ENCODE peak calls at places on chromosomes 11 and 22, in five cellular contexts. One of them, this sample, is unnamed.

GRCh38 chr22:36506637-36507517 is at the start of gene FOXRED2:
- DNase-seq in endothelial cell: peak
- DNase-seq in cardiac muscle cell: peak
- DNase-seq in neural crest cell: peak
- DNase-seq in natural killer cell: peak
- DNase-seq in this sample: peak

GRCh38 chr11:123195182-123196059 is at the start of gene CLMP:
- DNase-seq in natural killer cell: no peak
- DNase-seq in cardiac muscle cell: peak
- DNase-seq in neural crest cell: no peak
- DNase-seq in endothelial cell: peak
- DNase-seq in this sample: no peak

GRCh38 chr11:61879152-61879551 is 12.2 kb downstream of the FADS3 start:
- DNase-seq in natural killer cell: no peak
- DNase-seq in cardiac muscle cell: no peak
- DNase-seq in endothelial cell: no peak
- DNase-seq in neural crest cell: no peak
- DNase-seq in this sample: no peak

GRCh38 chr22:25014896-25015755 is 62.6 kb downstream of the KIAA1671 start:
- DNase-seq in natural killer cell: no peak
- DNase-seq in neural crest cell: no peak
- DNase-seq in cardiac muscle cell: no peak
- DNase-seq in endothelial cell: no peak
- DNase-seq in this sample: no peak

GRCh38 chr11:102046841-102047240 is 396 bp upstream of the CFAP300 start:
- DNase-seq in cardiac muscle cell: no peak
- DNase-seq in endothelial cell: no peak
- DNase-seq in neural crest cell: no peak
- DNase-seq in natural killer cell: no peak
- DNase-seq in this sample: no peak

GRCh38 chr22:42269407-42270177 is 861 bp downstream of the TCF20 start:
- DNase-seq in endothelial cell: peak
- DNase-seq in neural crest cell: peak
- DNase-seq in cardiac muscle cell: peak
- DNase-seq in natural killer cell: peak
- DNase-seq in this sample: no peak

GRCh38 chr11:70005107-70005818 is 72.9 kb upstream of the ANO1 start:
- DNase-seq in cardiac muscle cell: peak
- DNase-seq in endothelial cell: no peak
- DNase-seq in natural killer cell: no peak
- DNase-seq in neural crest cell: no peak
- DNase-seq in this sample: no peak

GRCh38 chr11:113618360-113618759 is 87.7 kb downstream of the TMPRSS5 start:
- DNase-seq in neural crest cell: no peak
- DNase-seq in natural killer cell: no peak
- DNase-seq in endothelial cell: no peak
- DNase-seq in cardiac muscle cell: peak
- DNase-seq in this sample: no peak

GRCh38 chr11:58577441-58578135 is 1.3 kb upstream of the ZFP91 start:
- DNase-seq in endothelial cell: peak
- DNase-seq in cardiac muscle cell: peak
- DNase-seq in natural killer cell: peak
- DNase-seq in neural crest cell: no peak
- DNase-seq in this sample: peak

GRCh38 chr11:34916810-34917780 is 677 bp downstream of the PDHX start:
- DNase-seq in neural crest cell: no peak
- DNase-seq in cardiac muscle cell: peak
- DNase-seq in endothelial cell: no peak
- DNase-seq in natural killer cell: no peak
- DNase-seq in this sample: no peak

GRCh38 chr22:50732681-50733080 is 5.3 kb upstream of the ACR start:
- DNase-seq in cardiac muscle cell: no peak
- DNase-seq in neural crest cell: no peak
- DNase-seq in natural killer cell: peak
- DNase-seq in endothelial cell: peak
- DNase-seq in this sample: peak

GRCh38 chr11:102794382-102794781 is 3.6 kb downstream of the MMP1 start:
- DNase-seq in neural crest cell: no peak
- DNase-seq in endothelial cell: peak
- DNase-seq in cardiac muscle cell: peak
- DNase-seq in natural killer cell: no peak
- DNase-seq in this sample: no peak

GRCh38 chr11:116829525-116830183 is at the start of gene APOC3:
- DNase-seq in neural crest cell: no peak
- DNase-seq in natural killer cell: no peak
- DNase-seq in cardiac muscle cell: peak
- DNase-seq in endothelial cell: no peak
- DNase-seq in this sample: no peak

GRCh38 chr11:115357066-115357465 is 147.1 kb downstream of the CADM1 start:
- DNase-seq in neural crest cell: no peak
- DNase-seq in endothelial cell: no peak
- DNase-seq in cardiac muscle cell: no peak
- DNase-seq in natural killer cell: no peak
- DNase-seq in this sample: no peak

GRCh38 chr11:19117760-19118097 is 761 bp downstream of the ZDHHC13 start:
- DNase-seq in neural crest cell: no peak
- DNase-seq in natural killer cell: no peak
- DNase-seq in cardiac muscle cell: peak
- DNase-seq in endothelial cell: no peak
- DNase-seq in this sample: no peak

GRCh38 chr11:60756307-60757032 is at the start of gene MS4A15:
- DNase-seq in endothelial cell: peak
- DNase-seq in natural killer cell: no peak
- DNase-seq in neural crest cell: no peak
- DNase-seq in cardiac muscle cell: no peak
- DNase-seq in this sample: no peak

GRCh38 chr22:49975543-49976389 is 15.2 kb downstream of the PIM3 start:
- DNase-seq in neural crest cell: peak
- DNase-seq in natural killer cell: no peak
- DNase-seq in endothelial cell: peak
- DNase-seq in cardiac muscle cell: peak
- DNase-seq in this sample: peak

GRCh38 chr11:63682045-63682915 is 980 bp downstream of the RTN3 start:
- DNase-seq in cardiac muscle cell: peak
- DNase-seq in neural crest cell: peak
- DNase-seq in endothelial cell: no peak
- DNase-seq in natural killer cell: no peak
- DNase-seq in this sample: no peak

GRCh38 chr11:64226507-64227051 is 505 bp downstream of the NUDT22 start:
- DNase-seq in natural killer cell: peak
- DNase-seq in cardiac muscle cell: no peak
- DNase-seq in endothelial cell: no peak
- DNase-seq in neural crest cell: no peak
- DNase-seq in this sample: no peak

GRCh38 chr22:49979587-49980264 is 19.2 kb downstream of the PIM3 start:
- DNase-seq in neural crest cell: no peak
- DNase-seq in cardiac muscle cell: peak
- DNase-seq in natural killer cell: no peak
- DNase-seq in endothelial cell: peak
- DNase-seq in this sample: peak

GRCh38 chr11:94526645-94527438 is 14.6 kb downstream of the C11orf97 start:
- DNase-seq in cardiac muscle cell: no peak
- DNase-seq in endothelial cell: no peak
- DNase-seq in neural crest cell: no peak
- DNase-seq in natural killer cell: no peak
- DNase-seq in this sample: no peak

GRCh38 chr11:19777342-19778102 is 64.9 kb downstream of the NAV2 start:
- DNase-seq in endothelial cell: no peak
- DNase-seq in natural killer cell: no peak
- DNase-seq in cardiac muscle cell: peak
- DNase-seq in neural crest cell: no peak
- DNase-seq in this sample: no peak

GRCh38 chr22:50569041-50569459 is 6.3 kb upstream of the SYCE3 start:
- DNase-seq in neural crest cell: no peak
- DNase-seq in cardiac muscle cell: no peak
- DNase-seq in endothelial cell: no peak
- DNase-seq in natural killer cell: no peak
- DNase-seq in this sample: no peak

GRCh38 chr11:2194877-2195755 is 23.5 kb upstream of the TH start:
- DNase-seq in natural killer cell: peak
- DNase-seq in endothelial cell: peak
- DNase-seq in neural crest cell: peak
- DNase-seq in cardiac muscle cell: peak
- DNase-seq in this sample: no peak

GRCh38 chr11:12158926-12159325 is 48.5 kb downstream of the MICAL2 start:
- DNase-seq in endothelial cell: no peak
- DNase-seq in neural crest cell: no peak
- DNase-seq in natural killer cell: no peak
- DNase-seq in cardiac muscle cell: peak
- DNase-seq in this sample: no peak

GRCh38 chr22:20128902-20129746 is 2.5 kb upstream of the ZDHHC8 start:
- DNase-seq in endothelial cell: peak
- DNase-seq in cardiac muscle cell: peak
- DNase-seq in natural killer cell: no peak
- DNase-seq in neural crest cell: peak
- DNase-seq in this sample: no peak
- TF ChIP-seq CTCF in endothelial cell: no peak
- TF ChIP-seq CTCF in cardiac muscle cell: peak
- TF ChIP-seq CTCF in natural killer cell: peak
- TF ChIP-seq CTCF in neural crest cell: peak
- TF ChIP-seq CTCF in this sample: no peak

GRCh38 chr11:67118059-67118766 is 850 bp upstream of the KDM2A start:
- DNase-seq in neural crest cell: no peak
- DNase-seq in cardiac muscle cell: peak
- DNase-seq in endothelial cell: no peak
- DNase-seq in natural killer cell: peak
- DNase-seq in this sample: no peak

GRCh38 chr11:67117667-67118058 is 1.4 kb upstream of the KDM2A start:
- DNase-seq in endothelial cell: peak
- DNase-seq in cardiac muscle cell: peak
- DNase-seq in neural crest cell: peak
- DNase-seq in natural killer cell: peak
- DNase-seq in this sample: no peak

GRCh38 chr11:67120456-67120855 is 1.4 kb downstream of the KDM2A start:
- DNase-seq in cardiac muscle cell: no peak
- DNase-seq in endothelial cell: no peak
- DNase-seq in neural crest cell: no peak
- DNase-seq in natural killer cell: no peak
- DNase-seq in this sample: no peak

GRCh38 chr11:67119577-67120391 is 721 bp downstream of the KDM2A start:
- DNase-seq in cardiac muscle cell: peak
- DNase-seq in neural crest cell: peak
- DNase-seq in endothelial cell: peak
- DNase-seq in natural killer cell: peak
- DNase-seq in this sample: no peak

GRCh38 chr11:67118801-67119576 is at the start of gene KDM2A:
- DNase-seq in endothelial cell: peak
- DNase-seq in neural crest cell: peak
- DNase-seq in cardiac muscle cell: peak
- DNase-seq in natural killer cell: peak
- DNase-seq in this sample: peak
- TF ChIP-seq CTCF in endothelial cell: peak
- TF ChIP-seq CTCF in neural crest cell: peak
- TF ChIP-seq CTCF in cardiac muscle cell: no peak
- TF ChIP-seq CTCF in natural killer cell: peak
- TF ChIP-seq CTCF in this sample: no peak

GRCh38 chr11:71252434-71252781 is at the start of gene SHANK2:
- DNase-seq in endothelial cell: no peak
- DNase-seq in cardiac muscle cell: no peak
- DNase-seq in neural crest cell: no peak
- DNase-seq in natural killer cell: no peak
- DNase-seq in this sample: no peak

GRCh38 chr11:71250512-71251158 is 1.7 kb downstream of the SHANK2 start:
- DNase-seq in natural killer cell: no peak
- DNase-seq in cardiac muscle cell: no peak
- DNase-seq in endothelial cell: no peak
- DNase-seq in neural crest cell: no peak
- DNase-seq in this sample: no peak

GRCh38 chr11:71251159-71251721 is 1.1 kb downstream of the SHANK2 start:
- DNase-seq in neural crest cell: no peak
- DNase-seq in cardiac muscle cell: peak
- DNase-seq in endothelial cell: peak
- DNase-seq in natural killer cell: no peak
- DNase-seq in this sample: no peak

GRCh38 chr11:71252782-71253730 is 679 bp upstream of the SHANK2 start:
- DNase-seq in cardiac muscle cell: peak
- DNase-seq in natural killer cell: no peak
- DNase-seq in endothelial cell: peak
- DNase-seq in neural crest cell: peak
- DNase-seq in this sample: no peak

DNA sequence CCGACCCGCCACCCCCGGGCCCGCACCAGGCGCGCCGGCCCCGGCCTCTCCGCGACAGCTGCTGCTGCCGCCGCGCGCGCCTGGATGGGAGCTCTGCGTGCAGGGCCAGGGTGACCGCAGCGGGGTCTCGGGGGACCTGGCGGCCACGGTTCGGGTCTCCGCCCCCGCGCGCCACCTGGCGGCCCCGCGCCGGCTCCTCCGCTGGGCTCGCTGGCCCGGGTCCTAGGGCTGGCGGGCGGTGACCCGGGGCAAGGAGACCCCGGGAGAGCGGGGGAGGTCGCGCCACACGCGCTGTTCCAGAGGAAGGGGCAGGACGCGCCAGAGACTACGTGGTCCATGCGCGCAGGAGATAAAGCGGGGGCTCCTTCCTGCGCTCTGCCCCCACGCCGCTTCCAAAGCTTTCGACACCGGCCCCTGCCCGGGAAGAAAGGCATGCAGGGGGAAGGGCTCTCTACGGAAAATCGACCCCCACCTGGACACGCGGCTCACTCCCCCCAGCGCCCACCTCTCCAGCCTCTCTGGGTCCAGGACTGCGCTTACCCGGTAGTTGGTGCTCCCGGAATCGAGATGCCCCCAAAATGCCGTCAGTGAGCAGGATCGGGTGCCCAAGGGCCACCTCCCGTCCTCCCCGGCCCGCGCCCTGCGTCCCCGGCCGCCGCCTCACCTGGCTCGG is 480 bp downstream of the SHANK2 start:
- DNase-seq in cardiac muscle cell: peak
- DNase-seq in neural crest cell: peak
- DNase-seq in endothelial cell: peak
- DNase-seq in natural killer cell: no peak
- DNase-seq in this sample: no peak
- TF ChIP-seq CTCF in cardiac muscle cell: peak
- TF ChIP-seq CTCF in neural crest cell: peak
- TF ChIP-seq CTCF in endothelial cell: peak
- TF ChIP-seq CTCF in natural killer cell: no peak
- TF ChIP-seq CTCF in this sample: no peak

GRCh38 chr11:132586801-132587200 is 945.5 kb downstream of the OPCML start:
- DNase-seq in cardiac muscle cell: peak
- DNase-seq in endothelial cell: no peak
- DNase-seq in neural crest cell: no peak
- DNase-seq in natural killer cell: no peak
- DNase-seq in this sample: no peak
- TF ChIP-seq CTCF in cardiac muscle cell: no peak
- TF ChIP-seq CTCF in endothelial cell: no peak
- TF ChIP-seq CTCF in neural crest cell: no peak
- TF ChIP-seq CTCF in natural killer cell: no peak
- TF ChIP-seq CTCF in this sample: no peak

GRCh38 chr11:959608-960007 is 33.9 kb downstream of the AP2A2 start:
- DNase-seq in endothelial cell: no peak
- DNase-seq in cardiac muscle cell: no peak
- DNase-seq in natural killer cell: no peak
- DNase-seq in neural crest cell: no peak
- DNase-seq in this sample: no peak
- TF ChIP-seq CTCF in endothelial cell: no peak
- TF ChIP-seq CTCF in cardiac muscle cell: no peak
- TF ChIP-seq CTCF in natural killer cell: no peak
- TF ChIP-seq CTCF in neural crest cell: no peak
- TF ChIP-seq CTCF in this sample: no peak